ENCODE peak calls at places on chromosomes 5 and 9, in eight cellular contexts. I, S, O, Z, J, U, N and W are unnamed samples. For H3K4me1, the result is how much of the 10 kb centered on the place peaks cover.

GRCh38 chr5:164054461-164054860 is 549.0 kb downstream of the MAT2B start:
- DNase-seq in S (no peak), Z (no peak), U (no peak), J (no peak), I (no peak), N (no peak), O (no peak), W (no peak)

GRCh38 chr5:147223951-147224791 is 10.7 kb upstream of the STK32A start:
- DNase-seq in O (peak), N (no peak), S (peak), Z (peak), U (no peak), J (peak), I (peak), W (no peak)

GRCh38 chr5:37837101-37838032 is 2.5 kb downstream of the GDNF start:
- DNase-seq in I (peak), U (peak), N (peak), O (peak), S (peak), J (peak), Z (peak), W (peak)

GRCh38 chr5:76372320-76373054 is 30.6 kb upstream of the IQGAP2 start:
- DNase-seq in Z (peak), S (peak), O (peak), J (peak), I (no peak), U (no peak), N (no peak), W (no peak)

GRCh38 chr9:88789785-88790184 is 201.5 kb upstream of the S1PR3 start:
- DNase-seq in S (no peak), Z (peak), U (no peak), N (no peak), J (no peak), O (no peak), I (no peak), W (no peak)

GRCh38 chr9:135799261-135799660 is 97.3 kb downstream of the KCNT1 start:
- DNase-seq in N (no peak), Z (no peak), J (no peak), S (no peak), I (no peak), U (no peak), O (no peak), W (no peak)

GRCh38 chr5:130708744-130709143 is 456.3 kb downstream of the HINT1 start:
- DNase-seq in O (no peak), I (no peak), J (no peak), Z (no peak), U (no peak), S (no peak), N (no peak), W (no peak)

GRCh38 chr5:10555134-10555733 is 8.6 kb upstream of the ANKRD33B start:
- DNase-seq in Z (peak), N (no peak), J (no peak), U (no peak), S (peak), I (no peak), O (peak), W (no peak)

GRCh38 chr9:14313951-14314423 is at the start of gene NFIB:
- DNase-seq in J (peak), U (peak), Z (peak), I (peak), S (peak), N (peak), O (peak), W (no peak)

GRCh38 chr5:100827481-100827889 is 75.6 kb downstream of the ST8SIA4 start:
- DNase-seq in I (peak), O (peak), S (no peak), N (no peak), Z (peak), U (no peak), J (no peak), W (no peak)

GRCh38 chr5:133744909-133745308 is 132.6 kb upstream of the FSTL4 start:
- DNase-seq in S (no peak), Z (no peak), I (no peak), O (no peak), U (no peak), J (no peak), N (no peak), W (no peak)

GRCh38 chr5:9421823-9422354 is 124.0 kb downstream of the SEMA5A start:
- DNase-seq in Z (no peak), N (no peak), O (no peak), J (no peak), S (no peak), I (no peak), U (no peak), W (no peak)

GRCh38 chr5:93791520-93791972 is 50.1 kb upstream of the POU5F2 start:
- DNase-seq in I (no peak), N (no peak), J (no peak), O (peak), Z (no peak), U (no peak), S (no peak), W (no peak)

GRCh38 chr9:109745335-109746283 is 34.4 kb upstream of the PALM2AKAP2 start:
- DNase-seq in N (peak), S (no peak), J (no peak), Z (peak), O (peak), U (peak), I (peak), W (peak)

GRCh38 chr9:36760667-36761066 is 188.0 kb downstream of the MELK start:
- DNase-seq in J (no peak), N (no peak), I (no peak), U (no peak), O (no peak), Z (no peak), S (no peak), W (no peak)

GRCh38 chr5:32581010-32581785 is 4.2 kb upstream of the SUB1 start:
- DNase-seq in J (no peak), I (no peak), U (no peak), Z (no peak), O (no peak), N (no peak), S (no peak), W (no peak)

GRCh38 chr5:132525299-132525724 is 18.0 kb downstream of the IL5 start:
- DNase-seq in J (no peak), O (no peak), Z (no peak), N (no peak), S (no peak), I (no peak), U (no peak), W (no peak)

GRCh38 chr5:64312496-64312895 is 146.9 kb downstream of the RNF180 start:
- DNase-seq in S (no peak), I (no peak), J (no peak), O (no peak), Z (no peak), U (no peak), N (no peak), W (no peak)

GRCh38 chr9:95645579-95645978 is 128.8 kb upstream of the PTCH1 start:
- DNase-seq in O (no peak), I (no peak), Z (no peak), J (no peak), S (no peak), U (no peak), N (no peak), W (no peak)

GRCh38 chr9:129868571-129869486 is 33.6 kb downstream of the USP20 start:
- DNase-seq in J (no peak), Z (no peak), O (no peak), U (no peak), N (no peak), S (no peak), I (peak), W (no peak)

DNA sequence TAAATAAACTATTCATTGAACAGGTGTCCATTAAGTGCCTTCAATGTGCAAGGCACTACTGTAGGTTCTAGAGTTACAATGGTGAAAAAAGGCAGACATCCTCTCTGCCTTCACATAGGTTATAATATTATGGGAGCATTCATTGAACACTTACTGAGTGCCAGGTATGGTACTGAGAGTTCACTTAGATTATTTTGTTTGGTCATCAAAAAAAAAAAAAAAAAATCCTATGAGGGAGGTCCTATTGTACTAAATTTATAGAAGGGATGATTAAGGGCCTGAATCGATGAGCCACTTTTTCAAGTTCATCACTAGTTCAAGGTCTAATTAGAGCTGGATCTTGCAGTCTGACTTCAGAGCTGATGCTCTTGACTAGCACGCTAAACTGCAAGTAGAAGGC is 22.8 kb upstream of the PANK3 start:
- DNase-seq in I (no peak), J (no peak), U (no peak), S (no peak), Z (no peak), N (no peak), O (no peak), W (no peak)
- H3K27ac ChIP-seq in I (no peak), J (no peak), U (no peak), S (no peak), Z (no peak), N (no peak), O (no peak), W (no peak)

DNA sequence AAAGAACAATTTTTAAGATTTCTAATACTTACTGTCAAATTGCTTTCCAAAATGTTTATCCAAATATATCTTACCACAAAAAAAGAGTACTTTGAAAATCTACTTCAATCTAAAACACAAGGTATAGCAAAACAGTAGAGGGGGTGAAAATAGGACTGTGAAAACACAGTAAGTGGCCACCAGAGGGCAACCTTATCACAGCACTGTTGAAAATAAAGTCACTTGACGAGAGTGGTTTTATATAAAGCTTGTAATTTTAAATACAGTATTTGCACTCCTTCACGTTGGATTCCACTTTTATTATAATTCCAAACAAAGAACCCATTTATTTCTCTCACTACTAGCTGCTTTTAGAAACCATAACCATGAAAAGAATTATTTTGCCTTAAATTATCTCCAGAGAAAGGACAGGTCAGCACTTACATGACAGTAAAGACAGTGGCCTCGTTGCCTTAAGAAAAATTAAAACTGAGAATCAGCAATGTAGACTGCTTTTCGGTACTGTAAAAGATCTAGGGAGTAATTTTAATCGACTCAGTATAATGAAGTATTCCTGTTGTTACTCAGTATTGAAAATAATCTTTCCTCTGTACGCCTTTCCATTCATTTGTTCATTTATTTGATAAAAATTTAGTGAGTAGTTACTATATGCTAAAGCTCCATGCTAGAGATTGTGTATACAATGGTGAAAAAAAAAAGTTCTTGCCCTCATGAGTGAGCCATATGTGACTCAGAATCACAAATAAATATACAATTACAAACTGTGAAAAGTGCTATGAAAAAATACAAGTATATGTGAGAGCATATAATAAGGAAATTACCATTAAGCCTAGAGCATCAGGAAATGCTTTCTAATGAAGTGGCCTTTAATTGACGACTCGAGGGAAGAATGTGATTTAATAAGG is 40.0 kb upstream of the CDK5RAP2 start:
- DNase-seq in S (peak), N (peak), O (peak), Z (peak), I (peak), J (peak), U (peak), W (peak)
- H3K4me1 ChIP-seq in S (half or more), N (under half), O (under half), Z (under half), I (under half), J (under half), U (under half), W (under half)

GRCh38 chr9:84419203-84419602 is 78.6 kb upstream of the SLC28A3 start:
- DNase-seq in U (no peak), S (no peak), O (no peak), Z (no peak), N (no peak), I (no peak), J (no peak), W (no peak)
- TF ChIP-seq CTCF in U (no peak), S (no peak), O (no peak), Z (no peak), N (no peak), I (no peak), J (no peak), W (no peak)

DNA sequence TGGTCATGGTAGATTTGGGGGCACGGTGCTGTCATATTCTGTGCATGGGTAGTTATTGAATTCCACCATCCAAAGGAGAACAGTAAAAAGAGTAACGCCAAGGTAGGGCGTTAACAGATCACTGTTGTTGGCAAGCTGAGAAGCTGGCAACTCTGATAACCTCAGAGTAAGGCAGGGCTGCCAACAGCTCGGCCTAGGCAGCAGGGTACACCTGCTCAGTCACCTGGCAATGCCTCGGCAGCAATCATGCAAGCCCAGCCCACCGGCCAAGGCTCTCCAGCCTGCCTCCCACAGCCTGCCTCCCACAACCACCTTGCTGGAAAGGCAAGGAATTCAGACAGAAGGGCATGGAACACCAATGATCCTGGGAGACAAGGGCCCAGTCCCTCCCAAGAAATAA is 63.9 kb downstream of the KLHL3 start:
- DNase-seq in I (peak), Z (no peak), N (no peak), S (no peak), J (peak), U (no peak), O (no peak), W (no peak)
- H3K27ac ChIP-seq in I (no peak), Z (no peak), N (no peak), S (no peak), J (no peak), U (no peak), O (no peak), W (no peak)

GRCh38 chr9:23769307-23769935 is 56.6 kb downstream of the ELAVL2 start:
- DNase-seq in J (no peak), N (no peak), S (no peak), Z (peak), I (peak), U (no peak), O (peak), W (no peak)
- H3K4me1 ChIP-seq in J (under half), N (under half), S (under half), Z (half or more), I (under half), U (under half), O (under half), W (under half)

GRCh38 chr5:103138202-103138601 is 18.1 kb downstream of the PPIP5K2 start:
- DNase-seq in O (no peak), J (no peak), U (no peak), S (no peak), N (no peak), I (no peak), Z (no peak), W (no peak)

GRCh38 chr5:103133231-103133630 is 13.1 kb downstream of the PPIP5K2 start:
- DNase-seq in U (no peak), S (no peak), Z (no peak), O (no peak), N (no peak), J (no peak), I (no peak), W (no peak)

GRCh38 chr5:103132684-103133083 is 12.6 kb downstream of the PPIP5K2 start:
- DNase-seq in J (no peak), Z (no peak), I (no peak), U (no peak), O (no peak), S (no peak), N (no peak), W (no peak)

GRCh38 chr5:103139264-103139865 is 19.3 kb downstream of the PPIP5K2 start:
- DNase-seq in S (peak), J (peak), O (peak), U (peak), I (peak), Z (peak), N (peak), W (peak)

GRCh38 chr5:103135461-103135860 is 15.4 kb downstream of the PPIP5K2 start:
- DNase-seq in S (no peak), I (no peak), J (no peak), N (no peak), U (no peak), Z (no peak), O (no peak), W (no peak)
- TF ChIP-seq CTCF in S (no peak), I (no peak), J (no peak), N (no peak), U (no peak), Z (no peak), O (no peak), W (no peak)

GRCh38 chr9:4969130-4969529 is 15.9 kb upstream of the JAK2 start:
- DNase-seq in I (no peak), N (no peak), J (no peak), U (no peak), Z (no peak), S (no peak), O (no peak), W (no peak)
- H3K27ac ChIP-seq in I (no peak), N (no peak), J (no peak), U (no peak), Z (no peak), S (no peak), O (no peak), W (no peak)

GRCh38 chr5:126481243-126481642 is 58.0 kb downstream of the GRAMD2B start:
- DNase-seq in U (no peak), O (no peak), N (no peak), J (no peak), Z (no peak), I (no peak), S (no peak), W (no peak)

GRCh38 chr5:126477281-126477680 is 54.1 kb downstream of the GRAMD2B start:
- DNase-seq in Z (no peak), N (no peak), S (no peak), J (no peak), O (no peak), I (no peak), U (no peak), W (no peak)

GRCh38 chr5:126480824-126481223 is 57.6 kb downstream of the GRAMD2B start:
- DNase-seq in O (no peak), I (no peak), N (no peak), Z (no peak), J (no peak), S (no peak), U (no peak), W (no peak)

GRCh38 chr5:126479810-126480209 is 56.6 kb downstream of the GRAMD2B start:
- DNase-seq in N (no peak), I (no peak), Z (no peak), J (no peak), U (no peak), S (no peak), O (no peak), W (no peak)

GRCh38 chr5:126477681-126478117 is 54.5 kb downstream of the GRAMD2B start:
- DNase-seq in N (peak), O (no peak), S (no peak), J (no peak), U (no peak), I (no peak), Z (no peak), W (no peak)
- H3K4me1 ChIP-seq in N (under half), O (under half), S (under half), J (under half), U (under half), I (under half), Z (under half), W (under half)